ENCODE peak calls at places on chromosomes 7 and 10, in nine cellular contexts. S is AG08396; T is T-cell; Y is stimulated activated CD4-positive, alpha-beta T cell treated with anti-CD3 and anti-CD28 coated beads, Interleukin-2, amount 100 ng/mL, for 24 hours; D is WERI-Rb-1; G is upper lobe of right lung; O is bronchial epithelial cell; E is IMR-90; X is Calu3. U is an unnamed sample.

GRCh38 chr10:112934193-112934592 is 15.9 kb upstream of the TCF7L2 start:
- DNase-seq in Y (no peak), E (no peak), G (no peak), X (no peak), T (no peak), O (peak; percentile 29), S (no peak), D (no peak), U (no peak)

GRCh38 chr10:89476676-89477075 is 58.7 kb downstream of the SLC16A12 start:
- DNase-seq in X (peak; percentile 61), G (peak; percentile 74), O (no peak), T (no peak), E (peak; percentile 12), S (no peak), Y (no peak), D (no peak), U (no peak)

GRCh38 chr7:24975647-24976260 is 4.2 kb downstream of the OSBPL3 start:
- DNase-seq in O (no peak), D (no peak), G (no peak), Y (no peak), S (no peak), X (no peak), T (no peak), E (peak; percentile 71), U (no peak)

GRCh38 chr10:119419931-119420330 is 122.6 kb downstream of the RGS10 start:
- DNase-seq in D (no peak), Y (no peak), O (no peak), E (no peak), T (no peak), S (no peak), G (no peak), X (no peak), U (no peak)

GRCh38 chr7:56181010-56181409 is 64.8 kb upstream of the NUPR2 start:
- DNase-seq in E (no peak), X (no peak), D (no peak), Y (no peak), S (no peak), G (no peak), T (no peak), O (no peak), U (no peak)

GRCh38 chr7:113521468-113521867 is 397.3 kb downstream of the PPP1R3A start:
- DNase-seq in G (no peak), S (no peak), D (no peak), T (no peak), E (peak; percentile 8), X (no peak), Y (no peak), O (peak; percentile 61), U (no peak)

GRCh38 chr7:25851332-25852248 is 300.4 kb upstream of the NFE2L3 start:
- DNase-seq in X (peak; percentile 96), T (peak; percentile 11), Y (peak; percentile 74), S (peak; percentile 69), E (peak; percentile 76), G (peak; percentile 86), O (peak; percentile 63), D (peak; percentile 85), U (peak; percentile 54)

GRCh38 chr7:151058766-151059361 is 525 bp upstream of the SLC4A2 start:
- DNase-seq in D (no peak), S (no peak), Y (no peak), T (no peak), G (no peak), X (no peak), O (no peak), E (no peak), U (no peak)

GRCh38 chr7:116534790-116535189 is 10.0 kb downstream of the CAV1 start:
- DNase-seq in O (no peak), G (no peak), Y (no peak), S (no peak), T (no peak), X (no peak), E (no peak), D (no peak), U (no peak)

GRCh38 chr7:48094861-48095293 is 5.8 kb downstream of the UPP1 start:
- DNase-seq in X (no peak), G (no peak), D (no peak), O (peak; percentile 85), Y (no peak), T (no peak), E (peak; percentile 76), S (peak; percentile 65), U (no peak)